ENCODE peak calls at places on chromosomes 11 and 22, in eight cellular contexts. U, N, E, H, B, X, I and M are unnamed samples.
A peak's percentile ranks its signal among the peaks of the same experiment; 100 is the strongest.

GRCh38 chr11:75691804-75692203 is 23.0 kb upstream of the MAP6 start:
- DNase-seq in B (no peak), H (no peak), U (no peak), I (no peak), N (no peak), X (no peak), E (no peak), M (no peak)

GRCh38 chr11:117942255-117942654 is 13.1 kb upstream of the TMPRSS13 start:
- DNase-seq in X (no peak), U (no peak), H (no peak), N (no peak), E (no peak), I (no peak), B (no peak), M (no peak)

GRCh38 chr22:29587938-29588699 is 7.2 kb upstream of the NIPSNAP1 start:
- DNase-seq in U (no peak), N (no peak), E (no peak), X (no peak), B (no peak), I (peak; percentile 13), H (no peak), M (peak; percentile 41)

GRCh38 chr22:49366437-49366836 is 461.2 kb downstream of the BRD1 start:
- DNase-seq in E (no peak), N (no peak), X (no peak), H (no peak), I (no peak), U (no peak), B (no peak), M (no peak)

GRCh38 chr11:82671451-82671850 is 62.2 kb downstream of the FAM181B start:
- DNase-seq in B (no peak), N (no peak), E (no peak), U (no peak), H (no peak), I (no peak), X (no peak), M (no peak)

GRCh38 chr11:102791271-102792036 is 6.5 kb downstream of the MMP1 start:
- DNase-seq in X (no peak), B (no peak), E (no peak), H (no peak), I (no peak), U (no peak), N (no peak), M (no peak)

GRCh38 chr11:128523616-128524015 is 63.7 kb downstream of the ETS1 start:
- DNase-seq in N (no peak), E (no peak), U (no peak), I (no peak), H (no peak), B (no peak), X (no peak), M (no peak)

GRCh38 chr11:10438451-10438850 is 16.6 kb upstream of the AMPD3 start:
- DNase-seq in B (no peak), H (no peak), E (no peak), X (no peak), N (no peak), U (no peak), I (no peak), M (no peak)

GRCh38 chr11:7546324-7546791 is 32.6 kb downstream of the PPFIBP2 start:
- DNase-seq in N (no peak), B (no peak), X (no peak), I (no peak), E (no peak), U (no peak), H (no peak), M (no peak)

GRCh38 chr11:92384316-92384715 is 159.7 kb downstream of the FAT3 start:
- DNase-seq in E (no peak), B (no peak), H (no peak), X (no peak), U (no peak), N (no peak), I (no peak), M (no peak)

GRCh38 chr22:35140879-35141745 is 75.2 kb downstream of the ISX start:
- DNase-seq in X (no peak), E (no peak), H (peak; percentile 79), I (no peak), N (no peak), U (peak; percentile 8), B (peak; percentile 88), M (no peak)

GRCh38 chr11:119624102-119624615 is 104.8 kb downstream of the NECTIN1 start:
- DNase-seq in E (no peak), B (no peak), U (peak; percentile 18), I (no peak), H (no peak), N (no peak), X (no peak), M (no peak)

DNA sequence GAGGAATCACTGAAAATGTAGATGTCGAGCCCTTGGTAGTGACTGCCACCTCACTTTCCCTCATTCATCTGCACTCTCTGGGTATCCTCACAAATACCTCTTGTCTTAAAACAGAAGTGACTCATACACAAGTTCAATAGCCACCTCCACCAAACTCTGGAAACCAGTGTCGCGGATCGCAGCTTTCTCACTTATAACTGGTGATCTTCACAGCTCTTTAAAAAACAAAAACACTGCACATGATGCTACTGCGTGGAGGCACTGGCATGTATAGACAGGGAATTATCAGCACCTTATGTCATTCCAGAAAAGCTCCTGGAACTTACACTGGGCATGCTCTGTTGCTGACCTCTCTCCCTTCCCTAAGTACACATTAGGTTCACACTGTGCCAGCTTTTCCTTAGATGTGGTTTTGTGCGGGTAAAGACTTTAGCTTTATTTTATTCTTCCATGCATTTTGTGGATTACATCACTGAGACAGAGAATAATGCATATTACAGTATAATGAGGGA is 425.5 kb upstream of the CADM1 start:
- DNase-seq in I (no peak), H (no peak), X (peak; percentile 94), E (no peak), U (no peak), B (no peak), N (no peak), M (no peak)
- TF ChIP-seq POLR2A in I (no peak), H (no peak), X (peak; percentile 23), E (no peak), U (no peak), B (no peak), N (no peak), M (no peak)

DNA sequence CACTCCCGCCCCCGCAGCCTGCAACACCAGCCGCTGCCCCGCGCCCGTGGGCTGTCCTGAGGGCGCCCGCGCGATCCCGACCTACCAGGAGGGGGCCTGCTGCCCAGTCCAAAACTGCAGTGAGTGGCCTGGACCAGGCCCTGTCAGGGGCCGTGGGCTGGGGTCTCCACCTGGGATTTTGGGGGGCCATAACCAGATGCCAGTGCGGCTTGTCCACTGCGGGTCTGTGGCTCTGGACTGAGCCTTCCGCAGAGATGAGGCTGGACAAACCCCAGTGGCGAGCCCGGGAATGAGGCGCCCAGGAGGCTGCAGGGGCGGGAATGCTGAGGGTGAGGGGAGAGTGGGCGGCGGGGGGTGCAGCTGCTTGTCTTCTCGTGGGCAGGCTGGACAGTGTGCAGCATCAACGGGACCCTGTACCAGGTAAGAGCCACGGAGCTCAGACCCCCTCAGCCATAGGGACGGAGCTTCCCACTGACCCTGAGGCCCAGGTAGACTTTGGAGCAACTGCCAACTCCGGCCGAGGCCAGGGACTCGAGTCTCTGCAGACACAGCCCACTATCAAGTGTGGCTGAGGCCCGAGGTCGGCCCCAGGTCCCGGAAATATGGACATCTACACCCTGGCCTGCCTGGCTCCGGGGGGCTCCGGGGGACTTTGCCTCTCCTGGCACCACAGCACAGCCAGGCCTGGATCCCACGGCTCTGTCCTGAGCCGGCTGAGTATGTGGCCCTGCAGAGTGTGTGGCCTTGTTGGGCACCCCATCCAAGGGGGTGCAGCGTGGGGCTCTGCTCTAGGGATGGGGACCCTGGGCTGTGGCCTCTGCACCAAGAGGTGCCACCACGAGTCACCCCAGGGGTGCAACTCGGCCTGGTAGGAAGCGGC is 24.7 kb upstream of the MUC5B start:
- DNase-seq in H (peak; percentile 6), B (no peak), X (no peak), N (no peak), I (peak; percentile 1), U (no peak), E (no peak), M (no peak)
- TF ChIP-seq POLR2A in H (no peak), B (no peak), X (no peak), N (no peak), I (no peak), U (no peak), E (no peak), M (no peak)

GRCh38 chr22:27801616-27802388 is at the start of gene MN1:
- DNase-seq in N (peak; percentile 54), H (peak; percentile 25), B (peak; percentile 87), U (no peak), X (no peak), I (no peak), E (no peak), M (no peak)

GRCh38 chr22:27800250-27801131 is 1.1 kb downstream of the MN1 start:
- DNase-seq in I (no peak), B (no peak), N (no peak), U (no peak), E (no peak), X (no peak), H (no peak), M (no peak)

GRCh38 chr22:27802389-27803079 is 978 bp upstream of the MN1 start:
- DNase-seq in E (no peak), N (no peak), I (no peak), B (no peak), X (no peak), U (no peak), H (no peak), M (no peak)

GRCh38 chr22:27799334-27800249 is 2.0 kb downstream of the MN1 start:
- DNase-seq in N (peak; percentile 49), B (no peak), I (peak; percentile 53), X (no peak), E (no peak), H (no peak), U (no peak), M (no peak)

GRCh38 chr22:27801197-27801615 is 350 bp downstream of the MN1 start:
- DNase-seq in B (peak; percentile 81), I (no peak), X (no peak), H (peak; percentile 30), N (peak; percentile 45), E (no peak), U (no peak), M (no peak)
- TF ChIP-seq POLR2A in B (no peak), I (no peak), X (no peak), H (no peak), N (no peak), E (no peak), U (no peak), M (no peak)

GRCh38 chr22:37639771-37640590 is 512 bp downstream of the SH3BP1 start:
- DNase-seq in B (no peak), X (no peak), E (no peak), N (no peak), I (no peak), H (peak; percentile 47), U (no peak), M (no peak)

GRCh38 chr22:37641251-37641949 is 1.9 kb downstream of the SH3BP1 start:
- DNase-seq in U (no peak), B (no peak), H (peak; percentile 78), N (no peak), X (no peak), E (no peak), I (no peak), M (no peak)

GRCh38 chr22:37640591-37641250 is 1.3 kb downstream of the SH3BP1 start:
- DNase-seq in I (no peak), B (no peak), H (peak; percentile 54), N (no peak), U (no peak), X (no peak), E (no peak), M (no peak)

GRCh38 chr22:37638351-37639069 is 959 bp upstream of the SH3BP1 start:
- DNase-seq in N (no peak), H (peak; percentile 85), U (peak; percentile 69), B (no peak), X (no peak), I (no peak), E (no peak), M (peak; percentile 60)

GRCh38 chr22:37639070-37639760 is at the start of gene SH3BP1:
- DNase-seq in N (peak; percentile 60), E (no peak), B (peak; percentile 86), X (no peak), I (peak; percentile 59), U (peak; percentile 62), H (peak; percentile 81), M (peak; percentile 57)
- TF ChIP-seq POLR2A in N (no peak), E (no peak), B (no peak), X (peak; percentile 46), I (no peak), U (no peak), H (peak; percentile 67), M (peak; percentile 50)